ENCODE peak calls at places on chromosomes 11 and 22, in six cellular contexts. One of them, this sample, is unnamed. For H3K4me1, the result is how much of the 10 kb centered on the place peaks cover.

GRCh38 chr11:128289048-128289447 is 298.3 kb downstream of the ETS1 start:
- DNase-seq in IMR-90: no peak
- DNase-seq in spleen: no peak
- DNase-seq in Peyer's patch: no peak
- DNase-seq in K562: no peak
- DNase-seq in tibial nerve: no peak
- DNase-seq in this sample: no peak

GRCh38 chr22:19196841-19197612 is 18.5 kb upstream of the SLC25A1 start:
- DNase-seq in IMR-90: no peak
- DNase-seq in spleen: no peak
- DNase-seq in Peyer's patch: no peak
- DNase-seq in K562: no peak
- DNase-seq in tibial nerve: no peak
- DNase-seq in this sample: no peak

GRCh38 chr11:17775507-17776212 is 41.1 kb downstream of the KCNC1 start:
- DNase-seq in IMR-90: no peak
- DNase-seq in spleen: peak
- DNase-seq in Peyer's patch: peak
- DNase-seq in K562: no peak
- DNase-seq in tibial nerve: no peak
- DNase-seq in this sample: no peak

GRCh38 chr11:129698212-129698611 is 117.4 kb upstream of the TMEM45B start:
- DNase-seq in IMR-90: no peak
- DNase-seq in spleen: no peak
- DNase-seq in Peyer's patch: no peak
- DNase-seq in K562: no peak
- DNase-seq in tibial nerve: no peak
- DNase-seq in this sample: no peak

GRCh38 chr11:61447601-61448551 is 18.0 kb downstream of the SDHAF2 start:
- DNase-seq in IMR-90: peak
- DNase-seq in spleen: no peak
- DNase-seq in Peyer's patch: no peak
- DNase-seq in K562: no peak
- DNase-seq in tibial nerve: no peak
- DNase-seq in this sample: no peak

GRCh38 chr11:12245091-12245490 is 132.3 kb upstream of the PARVA start:
- DNase-seq in IMR-90: no peak
- DNase-seq in spleen: no peak
- DNase-seq in Peyer's patch: no peak
- DNase-seq in K562: no peak
- DNase-seq in tibial nerve: no peak
- DNase-seq in this sample: no peak

GRCh38 chr11:24516658-24517057 is 19.8 kb downstream of the LUZP2 start:
- DNase-seq in IMR-90: no peak
- DNase-seq in spleen: no peak
- DNase-seq in Peyer's patch: no peak
- DNase-seq in K562: no peak
- DNase-seq in tibial nerve: no peak
- DNase-seq in this sample: no peak

GRCh38 chr22:35627267-35628041 is 10.3 kb upstream of the MB start:
- DNase-seq in IMR-90: peak
- DNase-seq in spleen: no peak
- DNase-seq in Peyer's patch: peak
- DNase-seq in K562: peak
- DNase-seq in tibial nerve: peak
- DNase-seq in this sample: peak

GRCh38 chr11:7589861-7590260 is 76.1 kb downstream of the PPFIBP2 start:
- DNase-seq in IMR-90: no peak
- DNase-seq in spleen: no peak
- DNase-seq in Peyer's patch: no peak
- DNase-seq in K562: no peak
- DNase-seq in tibial nerve: no peak
- DNase-seq in this sample: no peak

GRCh38 chr22:25729595-25729994 is 12.4 kb upstream of the MYO18B start:
- DNase-seq in IMR-90: no peak
- DNase-seq in spleen: no peak
- DNase-seq in Peyer's patch: no peak
- DNase-seq in K562: no peak
- DNase-seq in tibial nerve: no peak
- DNase-seq in this sample: no peak

GRCh38 chr11:71116435-71117040 is 135.8 kb downstream of the SHANK2 start:
- DNase-seq in IMR-90: no peak
- DNase-seq in spleen: peak
- DNase-seq in Peyer's patch: no peak
- DNase-seq in K562: no peak
- DNase-seq in tibial nerve: no peak
- DNase-seq in this sample: no peak

GRCh38 chr22:26461188-26461810 is 22.3 kb downstream of the HPS4 start:
- DNase-seq in IMR-90: peak
- DNase-seq in spleen: no peak
- DNase-seq in Peyer's patch: peak
- DNase-seq in K562: peak
- DNase-seq in tibial nerve: peak
- DNase-seq in this sample: peak

GRCh38 chr11:102836290-102836875 is 7.0 kb downstream of the MMP3 start:
- DNase-seq in IMR-90: peak
- DNase-seq in spleen: no peak
- DNase-seq in Peyer's patch: no peak
- DNase-seq in K562: no peak
- DNase-seq in tibial nerve: peak
- DNase-seq in this sample: no peak

GRCh38 chr22:37270928-37271650 is 11.2 kb upstream of the CYTH4 start:
- DNase-seq in IMR-90: peak
- DNase-seq in spleen: peak
- DNase-seq in Peyer's patch: no peak
- DNase-seq in K562: no peak
- DNase-seq in tibial nerve: no peak
- DNase-seq in this sample: no peak

GRCh38 chr11:99020324-99021225 is at the start of gene CNTN5:
- DNase-seq in IMR-90: peak
- DNase-seq in spleen: no peak
- DNase-seq in Peyer's patch: peak
- DNase-seq in K562: peak
- DNase-seq in tibial nerve: peak
- DNase-seq in this sample: peak

GRCh38 chr11:38448284-38448683 is 1850.2 kb upstream of the RAG2 start:
- DNase-seq in IMR-90: no peak
- DNase-seq in spleen: no peak
- DNase-seq in Peyer's patch: no peak
- DNase-seq in K562: no peak
- DNase-seq in tibial nerve: no peak
- DNase-seq in this sample: peak

GRCh38 chr11:2210366-2211112 is 38.9 kb upstream of the TH start:
- DNase-seq in IMR-90: no peak
- DNase-seq in spleen: peak
- DNase-seq in Peyer's patch: peak
- DNase-seq in K562: no peak
- DNase-seq in tibial nerve: no peak
- DNase-seq in this sample: no peak

GRCh38 chr11:45238724-45239123 is 47.4 kb downstream of the SYT13 start:
- DNase-seq in IMR-90: peak
- DNase-seq in spleen: no peak
- DNase-seq in Peyer's patch: no peak
- DNase-seq in K562: no peak
- DNase-seq in tibial nerve: no peak
- DNase-seq in this sample: no peak

GRCh38 chr11:78210000-78210608 is 21.4 kb downstream of the USP35 start:
- DNase-seq in IMR-90: no peak
- DNase-seq in spleen: peak
- DNase-seq in Peyer's patch: no peak
- DNase-seq in K562: no peak
- DNase-seq in tibial nerve: no peak
- DNase-seq in this sample: no peak

GRCh38 chr11:102186836-102187235 is 76.6 kb downstream of the YAP1 start:
- DNase-seq in IMR-90: no peak
- DNase-seq in spleen: no peak
- DNase-seq in Peyer's patch: no peak
- DNase-seq in K562: no peak
- DNase-seq in tibial nerve: no peak
- DNase-seq in this sample: no peak

GRCh38 chr11:73622920-73623593 is 23.3 kb upstream of the PLEKHB1 start:
- DNase-seq in IMR-90: no peak
- DNase-seq in spleen: no peak
- DNase-seq in Peyer's patch: no peak
- DNase-seq in K562: no peak
- DNase-seq in tibial nerve: no peak
- DNase-seq in this sample: no peak

DNA sequence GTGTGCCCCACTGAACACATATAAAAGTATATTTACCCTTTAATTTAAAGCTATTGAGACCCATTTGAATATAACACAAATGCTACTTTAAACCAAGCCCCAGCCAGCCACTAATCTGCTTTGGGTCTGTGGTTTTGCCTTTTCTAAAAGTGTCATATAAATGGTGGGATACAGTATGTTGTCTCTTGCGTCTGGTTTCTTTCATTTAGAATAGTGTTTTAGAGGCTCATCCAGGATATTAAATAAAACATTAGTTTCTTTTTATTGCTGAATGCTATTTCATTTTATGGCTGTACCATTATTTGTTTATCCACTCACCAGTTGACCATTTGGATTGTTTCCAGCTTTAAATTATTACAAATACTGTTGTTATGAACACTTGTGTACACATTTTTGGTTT is 290.5 kb upstream of the SORL1-AS1 start:
- DNase-seq in IMR-90: no peak
- DNase-seq in spleen: no peak
- DNase-seq in Peyer's patch: no peak
- DNase-seq in K562: no peak
- DNase-seq in tibial nerve: no peak
- DNase-seq in this sample: no peak
- TF ChIP-seq POLR2A in IMR-90: no peak
- TF ChIP-seq POLR2A in spleen: no peak
- TF ChIP-seq POLR2A in Peyer's patch: no peak
- TF ChIP-seq POLR2A in K562: no peak
- TF ChIP-seq POLR2A in tibial nerve: no peak
- TF ChIP-seq POLR2A in this sample: no peak

GRCh38 chr22:41488076-41488475 is 19.2 kb downstream of the ACO2 start:
- DNase-seq in IMR-90: no peak
- DNase-seq in spleen: no peak
- DNase-seq in Peyer's patch: peak
- DNase-seq in K562: no peak
- DNase-seq in tibial nerve: no peak
- DNase-seq in this sample: no peak

GRCh38 chr22:41482319-41482935 is 13.5 kb downstream of the ACO2 start:
- DNase-seq in IMR-90: peak
- DNase-seq in spleen: no peak
- DNase-seq in Peyer's patch: no peak
- DNase-seq in K562: peak
- DNase-seq in tibial nerve: no peak
- DNase-seq in this sample: no peak

GRCh38 chr22:41481925-41482318 is 13.0 kb downstream of the ACO2 start:
- DNase-seq in IMR-90: no peak
- DNase-seq in spleen: no peak
- DNase-seq in Peyer's patch: peak
- DNase-seq in K562: no peak
- DNase-seq in tibial nerve: no peak
- DNase-seq in this sample: no peak

GRCh38 chr22:41487037-41487963 is 18.4 kb downstream of the ACO2 start:
- DNase-seq in IMR-90: peak
- DNase-seq in spleen: no peak
- DNase-seq in Peyer's patch: peak
- DNase-seq in K562: no peak
- DNase-seq in tibial nerve: no peak
- DNase-seq in this sample: no peak

GRCh38 chr22:41485033-41485432 is 16.1 kb downstream of the ACO2 start:
- DNase-seq in IMR-90: no peak
- DNase-seq in spleen: no peak
- DNase-seq in Peyer's patch: peak
- DNase-seq in K562: no peak
- DNase-seq in tibial nerve: no peak
- DNase-seq in this sample: no peak
- H3K4me1 ChIP-seq in IMR-90: under half
- H3K4me1 ChIP-seq in spleen: half or more
- H3K4me1 ChIP-seq in Peyer's patch: half or more
- H3K4me1 ChIP-seq in K562: under half
- H3K4me1 ChIP-seq in tibial nerve: half or more
- H3K4me1 ChIP-seq in this sample: under half

GRCh38 chr22:17629167-17629489 is 579 bp upstream of the ATP6V1E1 start:
- DNase-seq in IMR-90: no peak
- DNase-seq in spleen: no peak
- DNase-seq in Peyer's patch: no peak
- DNase-seq in K562: no peak
- DNase-seq in tibial nerve: no peak
- DNase-seq in this sample: no peak
- TF ChIP-seq POLR2A in IMR-90: no peak
- TF ChIP-seq POLR2A in spleen: no peak
- TF ChIP-seq POLR2A in Peyer's patch: no peak
- TF ChIP-seq POLR2A in K562: no peak
- TF ChIP-seq POLR2A in tibial nerve: no peak
- TF ChIP-seq POLR2A in this sample: no peak

GRCh38 chr11:94750319-94751215 is 17.6 kb upstream of the AMOTL1 start:
- DNase-seq in IMR-90: no peak
- DNase-seq in spleen: no peak
- DNase-seq in Peyer's patch: no peak
- DNase-seq in K562: peak
- DNase-seq in tibial nerve: no peak
- DNase-seq in this sample: no peak
- H3K4me1 ChIP-seq in IMR-90: under half
- H3K4me1 ChIP-seq in spleen: under half
- H3K4me1 ChIP-seq in Peyer's patch: under half
- H3K4me1 ChIP-seq in K562: under half
- H3K4me1 ChIP-seq in tibial nerve: under half
- H3K4me1 ChIP-seq in this sample: under half

GRCh38 chr22:42868751-42869251 is 11.7 kb upstream of the ARFGAP3 start:
- DNase-seq in IMR-90: peak
- DNase-seq in spleen: no peak
- DNase-seq in Peyer's patch: peak
- DNase-seq in K562: no peak
- DNase-seq in tibial nerve: no peak
- DNase-seq in this sample: peak
- TF ChIP-seq POLR2A in IMR-90: no peak
- TF ChIP-seq POLR2A in spleen: no peak
- TF ChIP-seq POLR2A in Peyer's patch: no peak
- TF ChIP-seq POLR2A in K562: no peak
- TF ChIP-seq POLR2A in tibial nerve: no peak
- TF ChIP-seq POLR2A in this sample: no peak

DNA sequence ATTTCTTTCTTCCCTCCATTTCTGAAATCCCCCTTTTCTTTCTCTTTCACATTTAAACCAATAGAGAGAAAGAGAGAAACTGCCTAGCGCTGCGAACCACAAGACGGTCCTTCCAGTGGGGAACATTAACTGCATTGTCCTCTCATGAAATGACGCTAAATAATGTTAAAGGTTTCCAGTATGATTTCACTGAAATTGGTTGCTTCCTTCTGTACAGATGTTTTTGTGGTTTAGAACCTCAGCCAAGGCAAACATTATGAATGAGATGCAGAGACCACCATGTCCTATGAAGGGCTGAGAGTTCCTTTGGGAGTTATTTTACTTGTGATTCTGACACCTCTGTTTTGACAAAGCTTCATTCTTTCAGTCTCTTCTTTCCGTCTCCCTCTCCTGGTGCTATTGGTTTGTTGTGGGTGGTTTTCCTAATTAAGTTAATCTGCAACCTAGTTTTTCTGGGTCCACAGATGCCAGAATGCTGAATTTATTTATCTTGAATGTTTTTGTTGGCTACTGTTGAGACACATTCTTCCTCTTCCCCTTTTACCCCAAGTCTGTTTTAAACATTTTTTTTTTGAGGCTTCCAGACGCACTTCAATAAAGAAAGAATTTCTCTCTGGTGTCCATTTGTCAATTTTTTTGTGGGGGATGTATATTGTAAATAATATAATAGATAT is 52.0 kb downstream of the ZBTB16 start:
- DNase-seq in IMR-90: no peak
- DNase-seq in spleen: no peak
- DNase-seq in Peyer's patch: no peak
- DNase-seq in K562: no peak
- DNase-seq in tibial nerve: no peak
- DNase-seq in this sample: no peak
- H3K4me1 ChIP-seq in IMR-90: under half
- H3K4me1 ChIP-seq in spleen: under half
- H3K4me1 ChIP-seq in Peyer's patch: under half
- H3K4me1 ChIP-seq in K562: under half
- H3K4me1 ChIP-seq in tibial nerve: half or more
- H3K4me1 ChIP-seq in this sample: half or more

This sample was measured in thyroid gland.